ENCODE peak calls at places on chromosome 19, in four cellular contexts. One of them, this sample, is unnamed.

GRCh38 chr19:36152886-36153525 is 759 bp upstream of the COX7A1 start:
- DNase-seq in psoas muscle: peak
- DNase-seq in GM12865: no peak
- DNase-seq in endodermal cell: no peak
- DNase-seq in this sample: no peak

GRCh38 chr19:14519860-14520407 is 1.7 kb upstream of the DNAJB1 start:
- DNase-seq in psoas muscle: no peak
- DNase-seq in GM12865: no peak
- DNase-seq in endodermal cell: no peak
- DNase-seq in this sample: no peak

GRCh38 chr19:3361384-3362216 is 4.8 kb upstream of the NFIC start:
- DNase-seq in psoas muscle: peak
- DNase-seq in GM12865: no peak
- DNase-seq in endodermal cell: peak
- DNase-seq in this sample: no peak

GRCh38 chr19:6276447-6276846 is 3.3 kb downstream of the MLLT1 start:
- DNase-seq in psoas muscle: peak
- DNase-seq in GM12865: no peak
- DNase-seq in endodermal cell: no peak
- DNase-seq in this sample: no peak

GRCh38 chr19:3964256-3965194 is 6.4 kb downstream of the DAPK3 start:
- DNase-seq in psoas muscle: no peak
- DNase-seq in GM12865: no peak
- DNase-seq in endodermal cell: peak
- DNase-seq in this sample: no peak

GRCh38 chr19:57227461-57227860 is 3.4 kb upstream of the AURKC start:
- DNase-seq in psoas muscle: no peak
- DNase-seq in GM12865: no peak
- DNase-seq in endodermal cell: peak
- DNase-seq in this sample: no peak

GRCh38 chr19:56554272-56554869 is 12.9 kb upstream of the ZNF470 start:
- DNase-seq in psoas muscle: no peak
- DNase-seq in GM12865: no peak
- DNase-seq in endodermal cell: no peak
- DNase-seq in this sample: no peak

GRCh38 chr19:37654118-37654517 is 1.1 kb downstream of the ZFP30 start:
- DNase-seq in psoas muscle: no peak
- DNase-seq in GM12865: no peak
- DNase-seq in endodermal cell: no peak
- DNase-seq in this sample: no peak

GRCh38 chr19:6047741-6048231 is 62.5 kb downstream of the RFX2 start:
- DNase-seq in psoas muscle: no peak
- DNase-seq in GM12865: peak
- DNase-seq in endodermal cell: peak
- DNase-seq in this sample: no peak

GRCh38 chr19:55273978-55274707 is 5.8 kb downstream of the HSPBP1 start:
- DNase-seq in psoas muscle: no peak
- DNase-seq in GM12865: no peak
- DNase-seq in endodermal cell: no peak
- DNase-seq in this sample: no peak

GRCh38 chr19:2274937-2275535 is 6.9 kb downstream of the PEAK3 start:
- DNase-seq in psoas muscle: peak
- DNase-seq in GM12865: peak
- DNase-seq in endodermal cell: peak
- DNase-seq in this sample: no peak

GRCh38 chr19:38263696-38264485 is 482 bp upstream of the SPINT2 start:
- DNase-seq in psoas muscle: peak
- DNase-seq in GM12865: peak
- DNase-seq in endodermal cell: peak
- DNase-seq in this sample: peak

GRCh38 chr19:52566588-52566987 is 3.5 kb upstream of the ZNF701 start:
- DNase-seq in psoas muscle: no peak
- DNase-seq in GM12865: no peak
- DNase-seq in endodermal cell: no peak
- DNase-seq in this sample: no peak

GRCh38 chr19:4929186-4929585 is 19.9 kb downstream of the UHRF1 start:
- DNase-seq in psoas muscle: no peak
- DNase-seq in GM12865: no peak
- DNase-seq in endodermal cell: no peak
- DNase-seq in this sample: no peak

GRCh38 chr19:33301011-33301899 is 1.1 kb downstream of the CEBPA start:
- DNase-seq in psoas muscle: peak
- DNase-seq in GM12865: no peak
- DNase-seq in endodermal cell: peak
- DNase-seq in this sample: no peak

GRCh38 chr19:46970815-46971214 is 48.8 kb upstream of the NPAS1 start:
- DNase-seq in psoas muscle: peak
- DNase-seq in GM12865: no peak
- DNase-seq in endodermal cell: no peak
- DNase-seq in this sample: no peak

GRCh38 chr19:42468273-42468796 is 25.6 kb upstream of the CXCL17 start:
- DNase-seq in psoas muscle: no peak
- DNase-seq in GM12865: no peak
- DNase-seq in endodermal cell: no peak
- DNase-seq in this sample: no peak

GRCh38 chr19:58325623-58326022 is 1.2 kb upstream of the ZSCAN22 start:
- DNase-seq in psoas muscle: no peak
- DNase-seq in GM12865: no peak
- DNase-seq in endodermal cell: no peak
- DNase-seq in this sample: no peak

GRCh38 chr19:23718802-23719201 is 31.8 kb upstream of the ZNF675 start:
- DNase-seq in psoas muscle: no peak
- DNase-seq in GM12865: no peak
- DNase-seq in endodermal cell: peak
- DNase-seq in this sample: no peak

GRCh38 chr19:35557539-35558399 is 5.7 kb downstream of the ATP4A start:
- DNase-seq in psoas muscle: peak
- DNase-seq in GM12865: peak
- DNase-seq in endodermal cell: peak
- DNase-seq in this sample: peak

GRCh38 chr19:55703790-55704215 is 28.8 kb downstream of the EPN1 start:
- DNase-seq in psoas muscle: no peak
- DNase-seq in GM12865: no peak
- DNase-seq in endodermal cell: peak
- DNase-seq in this sample: no peak

GRCh38 chr19:47740866-47741519 is 4.4 kb upstream of the NOP53 start:
- DNase-seq in psoas muscle: no peak
- DNase-seq in GM12865: no peak
- DNase-seq in endodermal cell: no peak
- DNase-seq in this sample: no peak

GRCh38 chr19:5804516-5805464 is at the start of gene NRTN:
- DNase-seq in psoas muscle: no peak
- DNase-seq in GM12865: no peak
- DNase-seq in endodermal cell: peak
- DNase-seq in this sample: peak

GRCh38 chr19:46265217-46265828 is 31.5 kb upstream of the HIF3A start:
- DNase-seq in psoas muscle: no peak
- DNase-seq in GM12865: peak
- DNase-seq in endodermal cell: peak
- DNase-seq in this sample: peak

GRCh38 chr19:35347930-35348298 is 212 bp downstream of the FFAR1 start:
- DNase-seq in psoas muscle: no peak
- DNase-seq in GM12865: no peak
- DNase-seq in endodermal cell: peak
- DNase-seq in this sample: no peak

GRCh38 chr19:38211206-38211605 is 12.8 kb downstream of the DPF1 start:
- DNase-seq in psoas muscle: no peak
- DNase-seq in GM12865: no peak
- DNase-seq in endodermal cell: peak
- DNase-seq in this sample: no peak

GRCh38 chr19:48441360-48442050 is 4.3 kb upstream of the GRWD1 start:
- DNase-seq in psoas muscle: no peak
- DNase-seq in GM12865: no peak
- DNase-seq in endodermal cell: no peak
- DNase-seq in this sample: no peak

GRCh38 chr19:14686411-14686810 is 3.4 kb upstream of the ZNF333 start:
- DNase-seq in psoas muscle: no peak
- DNase-seq in GM12865: peak
- DNase-seq in endodermal cell: peak
- DNase-seq in this sample: no peak

GRCh38 chr19:34276614-34277013 is 22.3 kb downstream of the GARRE1 start:
- DNase-seq in psoas muscle: no peak
- DNase-seq in GM12865: no peak
- DNase-seq in endodermal cell: no peak
- DNase-seq in this sample: no peak

GRCh38 chr19:5935473-5936307 is 21.6 kb downstream of the CAPS start:
- DNase-seq in psoas muscle: no peak
- DNase-seq in GM12865: no peak
- DNase-seq in endodermal cell: no peak
- DNase-seq in this sample: no peak

GRCh38 chr19:34348899-34349487 is 16.0 kb upstream of the GPI start:
- DNase-seq in psoas muscle: no peak
- DNase-seq in GM12865: no peak
- DNase-seq in endodermal cell: no peak
- DNase-seq in this sample: no peak

DNA sequence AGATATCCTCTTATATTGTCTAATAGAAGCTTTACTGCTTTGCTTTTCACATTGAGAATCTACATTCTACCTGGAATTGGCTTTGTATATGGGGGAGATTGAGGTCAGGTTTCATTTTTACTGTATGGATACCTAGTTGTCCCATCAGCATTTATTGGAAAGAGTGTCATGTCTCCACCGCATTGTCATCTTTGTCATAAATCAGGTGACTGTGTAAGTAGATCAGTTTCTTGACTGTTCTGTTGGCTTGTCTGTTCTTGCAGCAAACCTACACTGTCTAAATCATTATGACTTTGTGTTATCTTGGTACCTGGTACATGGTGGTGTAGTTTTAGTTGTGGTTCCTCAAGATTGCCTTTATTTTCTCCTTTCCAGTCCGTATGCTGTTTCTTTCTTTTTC is 5.8 kb downstream of the URI1 start:
- DNase-seq in psoas muscle: no peak
- DNase-seq in GM12865: no peak
- DNase-seq in endodermal cell: no peak
- DNase-seq in this sample: no peak
- H3K4me3 ChIP-seq in psoas muscle: no peak
- H3K4me3 ChIP-seq in GM12865: no peak
- H3K4me3 ChIP-seq in endodermal cell: no peak
- H3K4me3 ChIP-seq in this sample: no peak

DNA sequence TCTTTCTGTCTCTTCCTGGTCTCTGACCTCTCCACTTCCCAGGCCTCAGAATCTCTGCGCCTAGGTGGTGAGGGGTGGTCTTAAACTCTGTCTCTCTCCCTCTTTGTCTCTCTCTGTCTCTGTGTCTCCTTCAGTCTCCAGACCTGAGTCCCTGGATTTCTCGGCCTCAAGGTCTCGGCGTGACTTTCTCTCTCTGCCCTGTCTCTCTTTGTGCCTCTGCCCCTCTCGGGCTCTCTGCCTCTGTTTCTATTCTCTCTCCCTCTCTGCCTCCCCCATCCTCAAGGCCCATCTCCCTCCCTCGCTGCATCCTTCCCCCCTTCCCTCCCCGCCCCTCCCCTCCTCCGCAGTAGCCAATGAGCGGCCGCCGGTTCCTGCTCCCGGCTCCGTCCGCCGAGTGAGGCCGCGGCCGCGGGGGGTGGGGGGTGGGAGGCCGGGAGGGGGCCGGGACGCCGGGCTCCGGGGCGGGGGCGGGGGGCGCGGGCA is at the start of gene CACNG7:
- DNase-seq in psoas muscle: peak
- DNase-seq in GM12865: no peak
- DNase-seq in endodermal cell: peak
- DNase-seq in this sample: no peak
- H3K4me3 ChIP-seq in psoas muscle: peak
- H3K4me3 ChIP-seq in GM12865: no peak
- H3K4me3 ChIP-seq in endodermal cell: peak
- H3K4me3 ChIP-seq in this sample: no peak

DNA sequence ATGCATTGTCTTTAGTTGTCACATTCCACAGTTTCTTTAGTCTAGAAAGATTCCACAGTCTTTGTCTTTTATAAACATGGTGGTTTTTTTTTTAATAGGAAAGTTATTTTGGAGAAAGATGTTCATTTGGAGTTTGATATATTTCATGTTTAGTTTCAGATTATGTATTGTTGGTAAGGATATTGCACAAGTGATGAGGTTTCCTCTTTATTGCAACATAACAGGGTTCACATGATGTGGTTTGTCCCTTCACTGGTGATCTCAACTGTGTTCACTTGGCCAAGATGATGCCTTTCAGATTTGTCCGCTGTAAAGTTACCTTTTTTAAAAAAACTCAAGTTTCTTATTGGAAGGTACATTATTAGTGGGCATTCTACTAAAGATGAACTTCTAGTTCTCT is 3.2 kb downstream of the ZNF230 start:
- DNase-seq in psoas muscle: no peak
- DNase-seq in GM12865: no peak
- DNase-seq in endodermal cell: no peak
- DNase-seq in this sample: no peak
- H3K4me3 ChIP-seq in psoas muscle: no peak
- H3K4me3 ChIP-seq in GM12865: no peak
- H3K4me3 ChIP-seq in endodermal cell: no peak
- H3K4me3 ChIP-seq in this sample: no peak

GRCh38 chr19:30226464-30227070 is 145.6 kb upstream of the ZNF536 start:
- DNase-seq in psoas muscle: no peak
- DNase-seq in GM12865: no peak
- DNase-seq in endodermal cell: peak
- DNase-seq in this sample: no peak

GRCh38 chr19:30227071-30227621 is 145.0 kb upstream of the ZNF536 start:
- DNase-seq in psoas muscle: no peak
- DNase-seq in GM12865: no peak
- DNase-seq in endodermal cell: peak
- DNase-seq in this sample: no peak

GRCh38 chr19:30223866-30224688 is 148.1 kb upstream of the ZNF536 start:
- DNase-seq in psoas muscle: no peak
- DNase-seq in GM12865: no peak
- DNase-seq in endodermal cell: no peak
- DNase-seq in this sample: no peak

GRCh38 chr19:30224689-30225606 is 147.2 kb upstream of the ZNF536 start:
- DNase-seq in psoas muscle: no peak
- DNase-seq in GM12865: no peak
- DNase-seq in endodermal cell: peak
- DNase-seq in this sample: no peak

DNA sequence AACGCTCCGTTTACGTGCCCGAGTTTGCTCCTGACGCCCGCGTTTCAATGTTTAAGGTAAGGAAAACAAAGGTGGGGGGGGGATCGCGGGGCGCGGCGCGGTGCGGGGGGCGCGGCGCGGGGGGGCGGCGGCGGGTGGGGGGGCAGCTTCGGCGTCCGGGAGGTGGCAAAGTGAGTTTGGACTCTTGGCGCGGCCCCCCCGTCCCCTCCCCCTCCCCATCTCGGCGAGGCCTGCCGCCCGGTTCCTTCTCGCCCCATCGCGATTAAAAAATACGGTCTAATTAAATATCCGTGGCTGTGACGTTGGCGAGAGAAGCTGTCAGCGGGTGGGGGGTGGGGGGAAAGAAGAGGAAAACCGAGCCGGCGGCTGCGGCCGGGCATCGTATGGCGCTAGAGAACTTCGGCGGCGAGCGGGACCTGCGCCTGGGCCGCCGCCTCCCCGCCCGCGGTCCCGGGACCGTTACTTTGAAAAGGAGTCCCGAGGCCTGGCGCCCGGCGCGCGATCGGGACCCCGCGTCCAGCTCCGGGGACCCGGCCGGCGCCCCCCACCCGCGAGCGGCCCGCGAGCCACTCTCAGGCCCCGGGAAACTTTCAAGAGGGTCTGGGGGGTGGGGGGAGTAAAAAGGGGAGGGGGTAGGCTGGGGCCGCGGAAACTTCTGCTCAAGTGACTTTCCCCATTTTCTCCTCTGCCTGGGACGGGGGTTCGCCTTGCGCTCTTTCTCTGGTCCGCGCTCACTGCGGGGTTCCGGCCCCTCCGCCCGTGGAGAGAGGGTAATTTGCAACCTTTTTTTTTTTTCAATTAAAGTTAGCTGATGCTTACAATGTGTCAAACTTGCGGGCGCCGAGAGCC is 146.3 kb upstream of the ZNF536 start:
- DNase-seq in psoas muscle: no peak
- DNase-seq in GM12865: no peak
- DNase-seq in endodermal cell: no peak
- DNase-seq in this sample: no peak
- H3K4me3 ChIP-seq in psoas muscle: peak
- H3K4me3 ChIP-seq in GM12865: no peak
- H3K4me3 ChIP-seq in endodermal cell: no peak
- H3K4me3 ChIP-seq in this sample: peak